ENCODE peak calls at places on chromosome 7, in ten cellular contexts. Z is Caco-2; N is activated CD4-positive, alpha-beta T cell treated with anti-CD3 and anti-CD28 coated beads, Interleukin-2, amount 50 U/mL, for 4 hours; P is dermis microvascular lymphatic vessel endothelial cell; V is GM13976; M is pons; J is HT1080; A is lower lobe of right lung; H is amniotic stem cell; R is astrocyte of the hippocampus. X is an unnamed sample.
A peak's percentile ranks its signal among the peaks of the same experiment; 100 is the strongest.

GRCh38 chr7:125119559-125120115 is 190.0 kb upstream of the POT1 start:
- DNase-seq in Z (no peak), N (no peak), P (no peak), V (no peak), M (no peak), J (no peak), A (no peak), H (no peak), R (no peak), X (no peak)

GRCh38 chr7:24075426-24075810 is 208.6 kb upstream of the NPY start:
- DNase-seq in Z (no peak), N (no peak), P (no peak), V (no peak), M (no peak), J (peak; percentile 20), A (no peak), H (no peak), R (no peak), X (no peak)

GRCh38 chr7:112873831-112874553 is 83.8 kb upstream of the TMEM168 start:
- DNase-seq in Z (no peak), N (no peak), P (no peak), V (no peak), M (no peak), J (no peak), A (no peak), H (no peak), R (peak; percentile 83), X (no peak)

GRCh38 chr7:7785349-7785973 is 67.1 kb upstream of the RPA3 start:
- DNase-seq in Z (peak; percentile 52), N (no peak), P (no peak), V (no peak), M (no peak), J (no peak), A (no peak), H (no peak), R (no peak), X (no peak)

GRCh38 chr7:150948791-150949251 is 29.3 kb downstream of the KCNH2 start:
- DNase-seq in Z (no peak), N (no peak), P (no peak), V (no peak), M (no peak), J (no peak), A (peak; percentile 42), H (no peak), R (no peak), X (no peak)

GRCh38 chr7:27143022-27143949 is at the start of gene HOXA5:
- DNase-seq in Z (peak; percentile 81), N (no peak), P (peak; percentile 80), V (peak; percentile 32), M (peak; percentile 53), J (no peak), A (no peak), H (no peak), R (peak; percentile 36), X (no peak)

GRCh38 chr7:157528785-157529341 is 192.1 kb downstream of the DNAJB6 start:
- DNase-seq in Z (no peak), N (no peak), P (no peak), V (no peak), M (no peak), J (no peak), A (no peak), H (no peak), R (no peak), X (no peak)

GRCh38 chr7:77982926-77983550 is 184.5 kb downstream of the PHTF2 start:
- DNase-seq in Z (no peak), N (no peak), P (no peak), V (no peak), M (no peak), J (peak; percentile 29), A (no peak), H (no peak), R (no peak), X (no peak)

GRCh38 chr7:6709808-6710207 is 3.1 kb upstream of the ZNF12 start:
- DNase-seq in Z (peak; percentile 25), N (no peak), P (no peak), V (no peak), M (no peak), J (peak; percentile 54), A (no peak), H (no peak), R (no peak), X (no peak)

GRCh38 chr7:114791771-114792170 is 130.1 kb upstream of the MDFIC start:
- DNase-seq in Z (no peak), N (no peak), P (peak; percentile 82), V (no peak), M (no peak), J (no peak), A (no peak), H (no peak), R (peak; percentile 11), X (no peak)

GRCh38 chr7:143958781-143959180 is 4.1 kb downstream of the OR2F1 start:
- DNase-seq in Z (peak; percentile 54), N (no peak), P (no peak), V (no peak), M (no peak), J (no peak), A (no peak), H (no peak), R (no peak), X (no peak)

GRCh38 chr7:75572814-75573213 is 80.7 kb downstream of the SPDYE5 start:
- DNase-seq in Z (no peak), N (no peak), P (no peak), V (no peak), M (no peak), J (no peak), A (no peak), H (no peak), R (no peak), X (no peak)

GRCh38 chr7:98301693-98302470 is 20.4 kb downstream of the BRI3 start:
- DNase-seq in Z (no peak), N (no peak), P (no peak), V (no peak), M (no peak), J (no peak), A (no peak), H (no peak), R (no peak), X (no peak)

GRCh38 chr7:135661311-135662122 is 797 bp upstream of the STMP1 start:
- DNase-seq in Z (peak; percentile 44), N (no peak), P (no peak), V (peak; percentile 40), M (no peak), J (no peak), A (no peak), H (no peak), R (no peak), X (peak; percentile 32)

GRCh38 chr7:23394828-23395227 is 75.5 kb downstream of the IGF2BP3 start:
- DNase-seq in Z (no peak), N (no peak), P (no peak), V (no peak), M (no peak), J (no peak), A (no peak), H (no peak), R (peak; percentile 42), X (no peak)

GRCh38 chr7:77537595-77538185 is 595 bp downstream of the PTPN12 start:
- DNase-seq in Z (peak; percentile 48), N (peak; percentile 23), P (peak; percentile 47), V (peak; percentile 74), M (no peak), J (peak; percentile 39), A (peak; percentile 64), H (peak; percentile 6), R (peak; percentile 67), X (peak; percentile 63)

GRCh38 chr7:143460585-143460984 is 17.1 kb upstream of the TAS2R41 start:
- DNase-seq in Z (no peak), N (no peak), P (no peak), V (no peak), M (no peak), J (no peak), A (no peak), H (no peak), R (no peak), X (no peak)

GRCh38 chr7:22402250-22402649 is 45.3 kb upstream of the RAPGEF5 start:
- DNase-seq in Z (no peak), N (no peak), P (no peak), V (no peak), M (no peak), J (no peak), A (no peak), H (no peak), R (no peak), X (no peak)

GRCh38 chr7:23490357-23491131 is 20.3 kb upstream of the IGF2BP3 start:
- DNase-seq in Z (no peak), N (peak; percentile 54), P (no peak), V (peak; percentile 86), M (no peak), J (no peak), A (peak; percentile 56), H (no peak), R (peak; percentile 66), X (peak; percentile 80)

GRCh38 chr7:82726038-82726800 is 282.6 kb upstream of the CACNA2D1 start:
- DNase-seq in Z (no peak), N (no peak), P (no peak), V (no peak), M (no peak), J (no peak), A (no peak), H (no peak), R (peak; percentile 84), X (no peak)

GRCh38 chr7:25989140-25989705 is 162.8 kb upstream of the NFE2L3 start:
- DNase-seq in Z (peak; percentile 43), N (no peak), P (no peak), V (no peak), M (no peak), J (no peak), A (no peak), H (no peak), R (no peak), X (no peak)